ENCODE peak calls at places on chromosomes 12 and 14, in seven cellular contexts. One of them, this sample, is unnamed.

GRCh38 chr12:89863332-89863938 is 154.8 kb upstream of the ATP2B1 start:
- DNase-seq in K562: no peak
- DNase-seq in GM12878: peak
- DNase-seq in HepG2: no peak
- DNase-seq in H1: no peak
- DNase-seq in Panc1: no peak
- DNase-seq in HCT116: no peak
- DNase-seq in this sample: no peak

GRCh38 chr14:39763402-39763890 is 331.2 kb upstream of the FBXO33 start:
- DNase-seq in Panc1: no peak
- DNase-seq in HepG2: no peak
- DNase-seq in HCT116: no peak
- DNase-seq in H1: no peak
- DNase-seq in GM12878: peak
- DNase-seq in K562: no peak
- DNase-seq in this sample: no peak

GRCh38 chr14:84202486-84202885 is 1327.5 kb upstream of the FLRT2 start:
- DNase-seq in HepG2: no peak
- DNase-seq in H1: no peak
- DNase-seq in HCT116: no peak
- DNase-seq in GM12878: no peak
- DNase-seq in K562: no peak
- DNase-seq in Panc1: no peak
- DNase-seq in this sample: no peak

GRCh38 chr14:22007278-22008097 is 333.9 kb upstream of the OR4E1 start:
- DNase-seq in GM12878: no peak
- DNase-seq in HepG2: no peak
- DNase-seq in H1: no peak
- DNase-seq in K562: no peak
- DNase-seq in Panc1: no peak
- DNase-seq in HCT116: no peak
- DNase-seq in this sample: no peak

GRCh38 chr14:99325016-99325415 is 53.0 kb upstream of the BCL11B start:
- DNase-seq in H1: peak
- DNase-seq in Panc1: no peak
- DNase-seq in K562: no peak
- DNase-seq in HCT116: no peak
- DNase-seq in GM12878: no peak
- DNase-seq in HepG2: no peak
- DNase-seq in this sample: no peak

GRCh38 chr14:21268612-21269251 is 510 bp downstream of the HNRNPC start:
- DNase-seq in HepG2: peak
- DNase-seq in HCT116: peak
- DNase-seq in H1: no peak
- DNase-seq in Panc1: no peak
- DNase-seq in GM12878: no peak
- DNase-seq in K562: peak
- DNase-seq in this sample: no peak

GRCh38 chr12:75725505-75726120 is 214.2 kb upstream of the KRR1 start:
- DNase-seq in GM12878: no peak
- DNase-seq in H1: no peak
- DNase-seq in HepG2: no peak
- DNase-seq in K562: no peak
- DNase-seq in Panc1: no peak
- DNase-seq in HCT116: peak
- DNase-seq in this sample: no peak

GRCh38 chr12:50572275-50572674 is 67.5 kb downstream of the DIP2B start:
- DNase-seq in GM12878: no peak
- DNase-seq in HepG2: peak
- DNase-seq in HCT116: no peak
- DNase-seq in K562: no peak
- DNase-seq in H1: no peak
- DNase-seq in Panc1: no peak
- DNase-seq in this sample: peak

GRCh38 chr12:29638528-29638927 is 141.0 kb upstream of the OVCH1 start:
- DNase-seq in K562: no peak
- DNase-seq in H1: no peak
- DNase-seq in HCT116: no peak
- DNase-seq in Panc1: no peak
- DNase-seq in GM12878: no peak
- DNase-seq in HepG2: no peak
- DNase-seq in this sample: no peak

GRCh38 chr12:131511391-131511802 is 199.5 kb upstream of the SFSWAP start:
- DNase-seq in HCT116: peak
- DNase-seq in GM12878: peak
- DNase-seq in K562: no peak
- DNase-seq in Panc1: peak
- DNase-seq in HepG2: no peak
- DNase-seq in H1: no peak
- DNase-seq in this sample: no peak

GRCh38 chr12:88753074-88753473 is 172.8 kb upstream of the KITLG start:
- DNase-seq in Panc1: no peak
- DNase-seq in H1: no peak
- DNase-seq in GM12878: no peak
- DNase-seq in HCT116: no peak
- DNase-seq in HepG2: no peak
- DNase-seq in K562: no peak
- DNase-seq in this sample: no peak

GRCh38 chr14:104856157-104856868 is 8.8 kb upstream of the CEP170B start:
- DNase-seq in HepG2: no peak
- DNase-seq in K562: no peak
- DNase-seq in GM12878: no peak
- DNase-seq in HCT116: no peak
- DNase-seq in Panc1: no peak
- DNase-seq in H1: no peak
- DNase-seq in this sample: no peak

GRCh38 chr14:102540310-102541028 is 30.9 kb upstream of the ANKRD9 start:
- DNase-seq in H1: no peak
- DNase-seq in HCT116: no peak
- DNase-seq in GM12878: no peak
- DNase-seq in HepG2: peak
- DNase-seq in K562: no peak
- DNase-seq in Panc1: no peak
- DNase-seq in this sample: peak

GRCh38 chr12:43836455-43836989 is 641 bp downstream of the TMEM117 start:
- DNase-seq in H1: no peak
- DNase-seq in K562: peak
- DNase-seq in HepG2: peak
- DNase-seq in HCT116: no peak
- DNase-seq in Panc1: no peak
- DNase-seq in GM12878: no peak
- DNase-seq in this sample: peak
- TF ChIP-seq SIN3A in H1: no peak
- TF ChIP-seq SIN3A in K562: no peak
- TF ChIP-seq SIN3A in HepG2: no peak
- TF ChIP-seq SIN3A in HCT116: no peak
- TF ChIP-seq SIN3A in Panc1: no peak
- TF ChIP-seq SIN3A in GM12878: no peak
- TF ChIP-seq SIN3A in this sample: no peak

DNA sequence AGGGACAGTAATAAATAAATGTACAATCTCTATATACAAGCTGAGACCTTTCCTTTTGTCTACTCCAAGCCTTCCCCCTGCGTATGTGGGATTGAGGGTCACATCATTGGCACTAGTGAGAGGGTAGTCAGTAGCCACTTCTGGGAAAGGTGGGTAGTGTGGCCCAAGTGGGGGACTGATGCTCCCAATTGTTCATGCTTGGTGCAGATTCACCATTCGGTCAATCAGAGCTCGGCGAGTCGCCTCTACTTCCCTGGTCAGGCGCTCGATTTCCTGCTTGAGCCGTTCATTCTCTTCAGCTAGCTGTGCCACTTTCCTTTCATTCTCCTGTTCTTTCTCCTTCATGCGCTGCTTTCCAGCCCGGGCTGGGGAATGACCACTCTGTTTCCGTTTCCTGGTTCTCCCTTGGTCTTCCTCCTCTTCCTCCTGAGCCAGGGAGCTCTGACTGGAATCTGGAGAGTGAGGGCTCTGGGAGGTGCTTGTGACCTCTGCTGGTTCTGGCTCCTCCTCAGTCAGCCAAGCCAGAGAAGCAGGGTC is 3.6 kb downstream of the DDIT3 start:
- DNase-seq in K562: no peak
- DNase-seq in GM12878: no peak
- DNase-seq in HepG2: no peak
- DNase-seq in H1: no peak
- DNase-seq in HCT116: no peak
- DNase-seq in Panc1: no peak
- DNase-seq in this sample: no peak
- H3K4me3 ChIP-seq in K562: no peak
- H3K4me3 ChIP-seq in GM12878: no peak
- H3K4me3 ChIP-seq in HepG2: no peak
- H3K4me3 ChIP-seq in H1: no peak
- H3K4me3 ChIP-seq in HCT116: no peak
- H3K4me3 ChIP-seq in Panc1: no peak
- H3K4me3 ChIP-seq in this sample: no peak

GRCh38 chr12:111777345-111778045 is 10.8 kb downstream of the ALDH2 start:
- DNase-seq in GM12878: no peak
- DNase-seq in Panc1: no peak
- DNase-seq in HCT116: no peak
- DNase-seq in HepG2: peak
- DNase-seq in K562: no peak
- DNase-seq in H1: no peak
- DNase-seq in this sample: no peak

GRCh38 chr12:111780615-111781014 is 13.9 kb downstream of the ALDH2 start:
- DNase-seq in HCT116: no peak
- DNase-seq in Panc1: no peak
- DNase-seq in HepG2: no peak
- DNase-seq in K562: no peak
- DNase-seq in GM12878: no peak
- DNase-seq in H1: no peak
- DNase-seq in this sample: no peak

GRCh38 chr12:111783046-111783445 is 16.3 kb downstream of the ALDH2 start:
- DNase-seq in Panc1: no peak
- DNase-seq in HepG2: no peak
- DNase-seq in H1: no peak
- DNase-seq in HCT116: no peak
- DNase-seq in K562: no peak
- DNase-seq in GM12878: no peak
- DNase-seq in this sample: no peak

GRCh38 chr12:111780166-111780565 is 13.4 kb downstream of the ALDH2 start:
- DNase-seq in H1: no peak
- DNase-seq in Panc1: no peak
- DNase-seq in HepG2: no peak
- DNase-seq in K562: no peak
- DNase-seq in HCT116: no peak
- DNase-seq in GM12878: no peak
- DNase-seq in this sample: no peak

DNA sequence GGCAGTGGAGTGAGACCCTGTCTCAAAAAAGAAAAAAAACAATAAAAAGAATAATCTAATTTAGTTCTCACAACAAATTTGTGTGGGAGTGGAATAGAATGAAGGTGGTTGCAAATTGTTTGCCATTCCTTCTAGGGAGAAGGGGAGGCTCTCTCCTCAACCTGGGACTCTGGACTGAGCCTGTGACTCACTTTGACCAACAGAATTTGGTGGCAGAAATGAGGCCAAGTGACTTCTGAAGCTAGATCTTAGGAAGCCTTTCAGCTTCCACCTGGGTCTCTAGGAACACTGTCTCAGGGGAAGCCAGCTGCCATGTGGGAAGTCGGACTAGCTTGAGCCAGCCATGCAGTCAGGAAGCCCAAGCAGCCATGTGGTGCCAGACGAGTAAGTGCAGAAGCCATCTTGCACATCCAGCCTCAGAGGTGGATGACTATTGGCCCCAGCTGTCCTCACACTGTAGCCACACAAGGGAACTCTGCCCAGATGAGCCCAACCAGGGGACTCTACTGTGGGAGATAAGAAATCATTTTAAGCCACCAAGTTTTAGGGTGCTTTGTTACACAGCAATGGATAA is 14.4 kb downstream of the ALDH2 start:
- DNase-seq in Panc1: no peak
- DNase-seq in K562: no peak
- DNase-seq in GM12878: no peak
- DNase-seq in HCT116: no peak
- DNase-seq in H1: no peak
- DNase-seq in HepG2: no peak
- DNase-seq in this sample: no peak
- H3K27ac ChIP-seq in Panc1: no peak
- H3K27ac ChIP-seq in K562: no peak
- H3K27ac ChIP-seq in GM12878: no peak
- H3K27ac ChIP-seq in HCT116: no peak
- H3K27ac ChIP-seq in H1: no peak
- H3K27ac ChIP-seq in HepG2: no peak
- H3K27ac ChIP-seq in this sample: no peak

GRCh38 chr14:100810435-100810834 is 15.5 kb upstream of the MEG3 start:
- DNase-seq in HCT116: no peak
- DNase-seq in H1: no peak
- DNase-seq in GM12878: no peak
- DNase-seq in Panc1: no peak
- DNase-seq in HepG2: no peak
- DNase-seq in K562: no peak
- DNase-seq in this sample: no peak

GRCh38 chr14:100807496-100807895 is 18.4 kb upstream of the MEG3 start:
- DNase-seq in Panc1: no peak
- DNase-seq in HCT116: no peak
- DNase-seq in K562: no peak
- DNase-seq in H1: no peak
- DNase-seq in GM12878: no peak
- DNase-seq in HepG2: no peak
- DNase-seq in this sample: no peak

GRCh38 chr14:100810861-100811461 is 15.0 kb upstream of the MEG3 start:
- DNase-seq in K562: no peak
- DNase-seq in Panc1: no peak
- DNase-seq in HCT116: no peak
- DNase-seq in HepG2: no peak
- DNase-seq in GM12878: no peak
- DNase-seq in H1: no peak
- DNase-seq in this sample: no peak

GRCh38 chr14:100806386-100806785 is 19.5 kb upstream of the MEG3 start:
- DNase-seq in GM12878: no peak
- DNase-seq in K562: no peak
- DNase-seq in HepG2: no peak
- DNase-seq in HCT116: no peak
- DNase-seq in Panc1: no peak
- DNase-seq in H1: no peak
- DNase-seq in this sample: no peak

DNA sequence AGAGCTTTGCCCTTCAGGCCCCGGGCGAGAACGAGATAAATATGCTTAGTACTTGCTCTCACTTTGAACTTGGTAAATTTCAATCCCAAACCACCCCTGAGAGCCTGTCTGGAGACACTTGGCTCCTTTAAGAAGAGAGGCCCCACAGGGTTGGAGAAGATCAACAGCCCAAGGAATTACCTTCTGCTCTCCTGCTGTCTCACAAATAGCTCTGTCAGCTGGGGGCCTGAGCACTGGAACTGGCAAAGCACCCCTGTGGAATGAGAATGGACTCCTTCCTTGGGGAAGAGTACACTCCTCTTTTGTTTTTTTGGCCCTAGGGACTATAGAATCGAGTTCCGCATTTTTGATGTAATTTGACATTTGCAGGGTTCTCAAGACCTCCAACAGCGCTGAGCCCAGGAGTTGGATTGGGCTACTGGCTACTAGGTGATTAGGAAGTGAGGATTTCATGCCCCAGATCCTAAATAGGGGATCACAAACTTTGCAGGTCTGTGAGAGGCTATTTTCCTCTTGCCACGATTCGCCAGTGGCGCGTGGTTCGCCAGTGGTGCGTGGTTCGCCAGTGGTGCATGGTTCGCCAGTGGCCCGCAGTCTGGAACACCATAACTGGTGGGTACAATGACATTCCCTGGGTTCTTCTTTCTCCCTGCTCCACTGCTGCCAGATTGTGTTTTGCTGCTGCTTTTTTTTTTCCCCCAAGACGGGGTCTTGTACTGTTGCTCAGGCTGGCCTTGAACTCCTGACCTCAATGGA is 17.8 kb upstream of the MEG3 start:
- DNase-seq in HepG2: no peak
- DNase-seq in K562: no peak
- DNase-seq in GM12878: no peak
- DNase-seq in HCT116: no peak
- DNase-seq in Panc1: no peak
- DNase-seq in H1: no peak
- DNase-seq in this sample: no peak
- TF ChIP-seq SIN3A in HepG2: no peak
- TF ChIP-seq SIN3A in K562: no peak
- TF ChIP-seq SIN3A in GM12878: no peak
- TF ChIP-seq SIN3A in HCT116: no peak
- TF ChIP-seq SIN3A in Panc1: no peak
- TF ChIP-seq SIN3A in H1: no peak
- TF ChIP-seq SIN3A in this sample: no peak

This sample was measured in SK-N-SH.